ENCODE peak calls at places on chromosomes 6 and 20, in four cellular contexts. Q is SK-N-SH, U is GM12878, Z is K562. G is an unnamed sample.

GRCh38 chr6:106037060-106037459 is 49.1 kb upstream of the PRDM1 start:
- DNase-seq in U (no peak), Q (no peak), Z (no peak), G (no peak)

GRCh38 chr6:164107297-164107995 is 692.9 kb downstream of the QKI start:
- DNase-seq in Z (no peak), Q (no peak), U (no peak), G (no peak)

GRCh38 chr6:26179675-26180074 is 92.4 kb downstream of the HFE start:
- DNase-seq in Z (no peak), U (no peak), Q (no peak), G (no peak)

GRCh38 chr6:54103485-54103884 is 7.8 kb upstream of the MLIP start:
- DNase-seq in U (no peak), Z (no peak), Q (no peak), G (no peak)

GRCh38 chr6:41027799-41028617 is 11.0 kb downstream of the UNC5CL start:
- DNase-seq in Z (peak), U (peak), Q (peak), G (peak)

GRCh38 chr20:25081065-25081729 is 744 bp downstream of the VSX1 start:
- DNase-seq in Z (peak), U (no peak), Q (peak), G (no peak)

GRCh38 chr20:42118409-42119125 is 500.4 kb upstream of the CHD6 start:
- DNase-seq in U (no peak), Q (no peak), Z (no peak), G (no peak)

GRCh38 chr6:13012271-13012670 is 295.7 kb downstream of the PHACTR1 start:
- DNase-seq in Z (no peak), Q (no peak), U (no peak), G (no peak)

GRCh38 chr20:37192137-37192854 is 12.9 kb upstream of the MROH8 start:
- DNase-seq in Z (peak), Q (peak), U (no peak), G (peak)

GRCh38 chr20:46308258-46309157 is at the start of gene CDH22:
- DNase-seq in Q (peak), Z (peak), U (no peak), G (peak)

GRCh38 chr6:158926429-158926828 is 73.6 kb downstream of the RSPH3 start:
- DNase-seq in U (no peak), Q (no peak), Z (no peak), G (peak)

GRCh38 chr6:144581807-144582537 is 296.8 kb downstream of the UTRN start:
- DNase-seq in U (no peak), Z (peak), Q (peak), G (peak)

GRCh38 chr6:30258204-30258603 is 45.0 kb upstream of the TRIM26 start:
- DNase-seq in Z (no peak), U (no peak), Q (no peak), G (no peak)

GRCh38 chr20:36399147-36399968 is 93.2 kb downstream of the DLGAP4 start:
- DNase-seq in Z (peak), U (no peak), Q (peak), G (peak)

GRCh38 chr6:84728602-84729001 is 35.8 kb downstream of the TBX18 start:
- DNase-seq in Q (peak), Z (peak), U (no peak), G (peak)

GRCh38 chr20:31967830-31968249 is at the start of gene XKR7:
- DNase-seq in U (no peak), Z (peak), Q (peak), G (no peak)

GRCh38 chr6:85157266-85157665 is 292.6 kb upstream of the NT5E start:
- DNase-seq in Q (no peak), Z (no peak), U (no peak), G (no peak)

GRCh38 chr6:29619578-29619977 is 13.4 kb downstream of the GABBR1 start:
- DNase-seq in Q (no peak), U (no peak), Z (no peak), G (no peak)

GRCh38 chr20:38825901-38826625 is 20.6 kb downstream of the PPP1R16B start:
- DNase-seq in U (no peak), Q (no peak), Z (peak), G (peak)
- H3K4me3 ChIP-seq in U (no peak), Q (no peak), Z (no peak), G (no peak)

DNA sequence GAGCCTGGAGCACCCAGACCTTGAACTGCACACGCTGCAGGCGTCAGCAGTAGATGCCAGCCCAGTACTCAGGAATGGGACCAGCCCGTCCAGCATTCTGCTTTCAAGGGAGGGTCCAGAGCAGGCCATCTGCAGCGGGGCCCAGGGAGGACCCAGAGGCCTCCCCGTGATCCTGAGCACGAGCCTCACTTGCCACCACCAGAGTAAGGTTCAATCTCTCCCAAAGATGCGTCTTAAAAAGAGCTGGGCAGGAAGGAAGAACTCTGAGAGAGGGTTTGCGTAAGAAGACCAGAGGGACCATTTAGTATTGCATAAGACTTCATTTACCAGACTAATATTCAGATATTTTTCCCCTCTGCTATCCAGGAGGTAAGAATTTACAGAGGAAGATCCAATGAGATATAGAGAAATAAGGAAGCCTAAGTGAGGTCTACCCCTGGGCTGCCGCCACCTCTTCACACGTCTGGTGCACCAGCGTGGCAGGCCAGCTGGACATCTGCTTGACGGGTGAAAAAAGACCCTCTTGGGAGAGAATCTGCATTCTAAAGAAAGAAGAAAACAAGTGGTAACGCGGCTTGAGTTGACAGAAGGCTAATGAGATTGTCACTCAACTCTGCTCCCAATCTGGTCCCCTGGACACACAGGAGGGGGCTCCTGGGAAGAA is 107.3 kb downstream of the PRND start:
- DNase-seq in Q (no peak), Z (no peak), U (no peak), G (no peak)
- TF ChIP-seq NFIC in Q (no peak), Z (no peak), U (no peak), G (no peak)

DNA sequence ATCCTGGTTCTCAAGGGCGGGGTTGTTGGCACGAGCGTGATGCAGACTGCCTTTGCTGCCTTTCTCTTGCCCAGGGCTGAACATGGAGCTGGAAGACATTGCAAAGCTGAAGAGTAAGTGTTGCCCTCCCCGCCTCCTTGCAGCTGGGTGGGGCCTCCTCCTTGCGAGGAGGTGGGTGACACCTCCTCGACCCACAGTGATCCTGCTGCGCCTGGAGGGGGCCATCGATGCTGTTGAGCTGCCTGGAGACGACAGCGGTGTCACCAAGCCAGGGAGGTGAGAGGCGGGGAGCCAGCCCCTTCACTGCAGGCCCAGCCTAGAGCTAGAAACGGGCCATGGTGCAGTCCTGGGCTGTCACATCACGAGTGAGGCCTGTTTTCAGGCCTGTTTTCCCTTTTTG is 18.4 kb upstream of the TNFRSF6B start:
- DNase-seq in Q (no peak), Z (no peak), U (no peak), G (no peak)
- H3K4me3 ChIP-seq in Q (no peak), Z (no peak), U (no peak), G (no peak)

DNA sequence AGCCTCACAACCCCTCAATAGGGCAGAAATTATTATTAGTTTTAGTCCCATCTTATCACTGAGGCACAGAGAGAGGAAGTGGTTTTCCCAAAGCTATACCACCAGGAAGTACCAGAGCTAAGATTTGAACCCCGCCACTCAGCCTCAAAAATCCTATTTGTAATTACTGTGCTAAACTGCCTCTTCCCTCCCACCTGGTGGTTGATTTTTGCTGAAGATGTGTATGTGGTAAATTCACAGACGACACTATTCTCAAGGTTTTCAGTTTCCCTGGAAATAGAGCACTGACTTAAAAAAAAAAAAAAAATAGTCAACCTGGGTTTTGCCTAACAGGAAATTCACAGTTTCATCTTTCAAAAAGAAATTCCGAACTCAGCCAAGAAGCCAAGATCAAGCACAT is 57.9 kb downstream of the TSHZ2 start:
- DNase-seq in Q (no peak), U (no peak), Z (no peak), G (no peak)
- TF ChIP-seq NFIC in Q (no peak), U (no peak), Z (no peak), G (no peak)